ENCODE peak calls at places on chromosomes 16 and 17, in four cellular contexts. D is H54, G is body of pancreas, K is adrenal gland. N is an unnamed sample.

GRCh38 chr16:13607289-13607688 is 312.7 kb upstream of the ERCC4 start:
- DNase-seq in D (no peak), G (no peak), K (no peak), N (no peak)

GRCh38 chr17:57899822-57900221 is 50.0 kb upstream of the MRPS23 start:
- DNase-seq in D (no peak), G (peak), K (peak), N (peak)

GRCh38 chr17:1399366-1399678 is 700 bp downstream of the YWHAE start:
- DNase-seq in D (no peak), G (no peak), K (no peak), N (no peak)

GRCh38 chr17:27428781-27429505 is 27.3 kb upstream of the KSR1 start:
- DNase-seq in D (no peak), G (no peak), K (no peak), N (no peak)

GRCh38 chr17:72927146-72927545 is 165.3 kb downstream of the SLC39A11 start:
- DNase-seq in D (no peak), G (no peak), K (no peak), N (no peak)

GRCh38 chr17:948284-948852 is 31.2 kb downstream of the NXN start:
- DNase-seq in D (no peak), G (no peak), K (no peak), N (no peak)

GRCh38 chr17:50056961-50057330 is 1.0 kb downstream of the ITGA3 start:
- DNase-seq in D (no peak), G (no peak), K (no peak), N (no peak)

GRCh38 chr16:73161977-73162376 is 114.0 kb upstream of the ZFHX3 start:
- DNase-seq in D (no peak), G (no peak), K (no peak), N (no peak)

GRCh38 chr17:49223517-49224197 is 6.9 kb downstream of the PHOSPHO1 start:
- DNase-seq in D (peak), G (peak), K (peak), N (peak)

GRCh38 chr17:64118452-64118979 is 11.4 kb downstream of the ERN1 start:
- DNase-seq in D (no peak), G (peak), K (peak), N (peak)

GRCh38 chr17:42821176-42821575 is 2.9 kb downstream of the BECN1 start:
- DNase-seq in D (no peak), G (no peak), K (peak), N (no peak)

GRCh38 chr17:29158515-29159275 is 21.5 kb downstream of the MYO18A start:
- DNase-seq in D (peak), G (peak), K (no peak), N (no peak)

GRCh38 chr16:29806096-29806579 is at the start of gene MAZ:
- DNase-seq in D (peak), G (no peak), K (no peak), N (peak)

GRCh38 chr17:80477647-80478478 is 1.5 kb upstream of the NPTX1 start:
- DNase-seq in D (no peak), G (peak), K (peak), N (peak)

GRCh38 chr17:34816806-34817205 is 144.5 kb downstream of the CCT6B start:
- DNase-seq in D (no peak), G (no peak), K (no peak), N (no peak)

GRCh38 chr16:86219655-86220445 is 290.5 kb upstream of the FOXF1 start:
- DNase-seq in D (no peak), G (no peak), K (peak), N (no peak)

GRCh38 chr17:21370430-21370829 is 5.7 kb upstream of the KCNJ12 start:
- DNase-seq in D (no peak), G (no peak), K (no peak), N (no peak)

GRCh38 chr17:59508999-59509398 is 56.4 kb upstream of the DHX40 start:
- DNase-seq in D (no peak), G (no peak), K (no peak), N (no peak)

GRCh38 chr17:80663783-80664206 is 119.2 kb downstream of the RPTOR start:
- DNase-seq in D (no peak), G (no peak), K (no peak), N (peak)

GRCh38 chr17:9239821-9240658 is 218.7 kb downstream of the NTN1 start:
- DNase-seq in D (no peak), G (peak), K (peak), N (peak)

GRCh38 chr17:80882926-80883685 is 108.5 kb upstream of the CHMP6 start:
- DNase-seq in D (no peak), G (no peak), K (no peak), N (no peak)

GRCh38 chr16:1333854-1334719 is 642 bp downstream of the BAIAP3 start:
- DNase-seq in D (no peak), G (no peak), K (no peak), N (no peak)

GRCh38 chr16:24999856-25000447 is 15.2 kb downstream of the ARHGAP17 start:
- DNase-seq in D (no peak), G (peak), K (peak), N (no peak)

GRCh38 chr16:12149971-12150370 is 173.4 kb downstream of the SNX29 start:
- DNase-seq in D (no peak), G (no peak), K (no peak), N (no peak)

GRCh38 chr17:75059369-75060345 is 12.6 kb downstream of the KCTD2 start:
- DNase-seq in D (no peak), G (no peak), K (no peak), N (peak)

GRCh38 chr17:28230011-28230410 is 89.0 kb upstream of the TMEM97 start:
- DNase-seq in D (no peak), G (peak), K (peak), N (no peak)

GRCh38 chr17:8745586-8746500 is 1.2 kb upstream of the CCDC42 start:
- DNase-seq in D (peak), G (peak), K (peak), N (peak)

GRCh38 chr17:7668482-7668881 is 17.8 kb downstream of the ATP1B2 start:
- DNase-seq in D (no peak), G (no peak), K (no peak), N (no peak)

GRCh38 chr17:7673239-7673638 is 14.1 kb downstream of the TP53 start:
- DNase-seq in D (no peak), G (peak), K (no peak), N (no peak)

GRCh38 chr17:7667616-7668406 is 17.1 kb downstream of the ATP1B2 start:
- DNase-seq in D (no peak), G (no peak), K (no peak), N (no peak)
- TF ChIP-seq POLR2A in D (no peak), G (no peak), K (no peak), N (no peak)

GRCh38 chr17:78170692-78171590 is 2.6 kb downstream of the SYNGR2 start:
- DNase-seq in D (no peak), G (no peak), K (no peak), N (no peak)
- TF ChIP-seq POLR2A in D (no peak), G (no peak), K (no peak), N (no peak)

GRCh38 chr17:7587831-7588230 is 2.1 kb downstream of the SOX15 start:
- DNase-seq in D (no peak), G (no peak), K (no peak), N (peak)

GRCh38 chr17:7590743-7591142 is 849 bp upstream of the SOX15 start:
- DNase-seq in D (no peak), G (no peak), K (peak), N (no peak)

GRCh38 chr17:7589891-7590611 is at the start of gene SOX15:
- DNase-seq in D (peak), G (no peak), K (no peak), N (no peak)

GRCh38 chr17:7588553-7589203 is 1.2 kb downstream of the SOX15 start:
- DNase-seq in D (no peak), G (no peak), K (no peak), N (no peak)

DNA sequence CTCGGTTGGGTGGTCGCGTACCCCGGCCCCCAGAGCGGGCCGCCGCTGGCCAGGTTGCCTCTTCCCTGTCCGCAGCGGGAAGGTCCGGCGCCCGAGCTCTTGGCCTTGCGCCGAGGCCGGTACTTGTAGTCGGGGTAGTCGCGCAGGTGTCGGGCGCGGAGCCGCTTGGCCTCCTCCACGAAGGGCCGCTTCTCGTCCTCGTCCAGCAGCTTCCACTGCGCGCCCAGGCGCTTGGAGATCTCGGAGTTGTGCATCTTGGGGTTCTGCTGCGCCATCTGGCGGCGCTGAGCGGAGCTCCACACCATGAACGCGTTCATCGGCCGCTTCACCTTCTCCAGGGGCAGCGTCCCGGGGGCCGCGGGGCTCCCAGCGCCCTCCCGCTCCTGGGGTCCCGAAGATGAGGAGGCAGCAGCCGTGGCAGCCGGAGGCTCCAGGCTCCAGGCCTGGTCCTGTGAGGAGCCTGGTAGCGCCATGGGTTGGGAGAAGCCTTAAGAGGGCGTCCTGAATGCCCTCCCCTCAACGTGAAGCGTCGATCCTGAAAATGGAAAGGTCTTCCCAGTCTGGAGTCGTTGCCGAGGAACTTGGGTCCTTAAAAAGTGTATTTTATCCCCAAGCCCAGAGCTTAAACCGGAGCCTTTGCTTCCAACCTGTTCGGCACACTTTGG is 558 bp downstream of the SOX15 start:
- DNase-seq in D (no peak), G (peak), K (peak), N (peak)
- TF ChIP-seq POLR2A in D (no peak), G (no peak), K (no peak), N (no peak)

GRCh38 chr17:47239663-47240374 is 13.8 kb upstream of the ITGB3 start:
- DNase-seq in D (peak), G (peak), K (peak), N (peak)
- TF ChIP-seq POLR2A in D (no peak), G (no peak), K (no peak), N (no peak)

GRCh38 chr16:17368511-17368910 is 102.2 kb downstream of the XYLT1 start:
- DNase-seq in D (no peak), G (no peak), K (no peak), N (no peak)

GRCh38 chr16:17370233-17371013 is 100.3 kb downstream of the XYLT1 start:
- DNase-seq in D (no peak), G (no peak), K (no peak), N (no peak)

GRCh38 chr16:17368951-17369350 is 101.8 kb downstream of the XYLT1 start:
- DNase-seq in D (no peak), G (no peak), K (no peak), N (no peak)

GRCh38 chr16:17371014-17371296 is 99.8 kb downstream of the XYLT1 start:
- DNase-seq in D (no peak), G (no peak), K (no peak), N (no peak)

DNA sequence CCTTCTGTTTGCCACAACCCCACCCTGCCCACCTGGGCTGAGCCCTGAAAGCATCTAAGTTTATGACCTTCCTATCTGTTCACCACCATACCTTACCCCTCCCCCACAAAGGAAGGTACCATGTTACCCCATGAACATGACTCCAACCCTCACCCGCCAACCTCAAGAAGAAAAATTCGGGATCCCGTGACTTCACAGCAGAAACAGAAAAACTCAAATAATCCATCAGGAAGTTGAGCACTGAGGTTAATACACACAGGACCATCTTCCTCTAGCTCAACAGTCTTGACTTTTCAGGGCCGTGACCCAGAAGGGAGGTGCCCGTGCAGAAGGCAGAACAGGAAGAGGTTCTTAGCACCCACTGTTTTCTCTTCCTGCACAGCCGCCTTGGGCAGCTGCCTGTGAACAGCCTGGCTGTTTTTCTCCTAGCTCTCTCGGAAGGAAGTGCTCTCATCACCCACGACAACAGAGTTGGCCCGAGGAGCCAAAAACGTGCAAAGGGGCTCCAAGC is 101.3 kb downstream of the XYLT1 start:
- DNase-seq in D (no peak), G (peak), K (peak), N (peak)
- TF ChIP-seq POLR2A in D (no peak), G (peak), K (no peak), N (no peak)